ENCODE peak calls at places on chromosomes 16 and 17, in nine cellular contexts. J is cardiac muscle cell, Q is H1, E is ovary, V is DND-41, W is H9, K is esophagus muscularis mucosa, G is HCT116, A is brain microvascular endothelial cell. F is an unnamed sample.

GRCh38 chr16:89324056-89325010 is 106.8 kb downstream of the ZNF778 start:
- DNase-seq in J (peak; percentile 60), A (peak; percentile 85), E (no peak), V (no peak), K (no peak), G (no peak), Q (no peak), W (no peak), F (no peak)

GRCh38 chr17:80724723-80725388 is 180.2 kb downstream of the RPTOR start:
- DNase-seq in K (no peak), G (peak; percentile 2), A (peak; percentile 81), E (no peak), Q (no peak), J (peak; percentile 79), W (no peak), V (peak; percentile 36), F (peak; percentile 67)

GRCh38 chr17:78322858-78323455 is 36.9 kb downstream of the SOCS3 start:
- DNase-seq in E (peak; percentile 59), J (peak; percentile 72), W (no peak), Q (no peak), V (no peak), K (no peak), G (no peak), A (peak; percentile 41), F (no peak)

GRCh38 chr16:83588070-83588469 is 219.7 kb upstream of the HSBP1 start:
- DNase-seq in E (no peak), K (no peak), Q (no peak), G (no peak), W (no peak), J (no peak), V (no peak), A (no peak), F (no peak)

GRCh38 chr16:78589331-78589730 is 489.9 kb downstream of the WWOX start:
- DNase-seq in G (no peak), W (no peak), K (no peak), E (no peak), Q (no peak), J (no peak), A (no peak), V (no peak), F (no peak)

GRCh38 chr17:73165616-73166404 is 1.0 kb downstream of the SSTR2 start:
- DNase-seq in E (no peak), V (no peak), Q (peak; percentile 60), A (no peak), G (no peak), J (no peak), W (peak; percentile 55), K (no peak), F (no peak)

GRCh38 chr16:81606039-81606438 is 161.4 kb downstream of the CMIP start:
- DNase-seq in A (no peak), G (no peak), V (no peak), J (no peak), K (no peak), E (no peak), Q (no peak), W (no peak), F (no peak)

GRCh38 chr17:57808882-57809281 is 41.0 kb downstream of the MRPS23 start:
- DNase-seq in V (no peak), A (no peak), E (no peak), J (no peak), Q (no peak), G (no peak), W (peak; percentile 2), K (peak; percentile 31), F (no peak)

GRCh38 chr17:11668633-11669032 is 70.4 kb downstream of the DNAH9 start:
- DNase-seq in K (peak; percentile 17), W (peak; percentile 76), Q (no peak), A (no peak), J (no peak), V (no peak), G (no peak), E (no peak), F (no peak)

GRCh38 chr16:69501956-69502457 is 63.8 kb upstream of the NFAT5 start:
- DNase-seq in W (no peak), G (no peak), Q (no peak), K (no peak), V (no peak), E (no peak), A (no peak), J (no peak), F (no peak)

GRCh38 chr16:17817260-17817659 is 346.5 kb upstream of the XYLT1 start:
- DNase-seq in J (no peak), G (no peak), E (no peak), V (no peak), K (no peak), Q (no peak), W (no peak), A (no peak), F (no peak)

GRCh38 chr17:4945176-4945943 is 3.0 kb downstream of the PFN1 start:
- DNase-seq in E (peak; percentile 83), A (peak; percentile 90), G (peak; percentile 82), V (peak; percentile 62), J (peak; percentile 90), W (peak; percentile 80), K (peak; percentile 94), Q (peak; percentile 58), F (peak; percentile 95)

GRCh38 chr17:35695613-35696012 is 35.8 kb upstream of the RASL10B start:
- DNase-seq in W (no peak), K (no peak), E (no peak), Q (no peak), J (no peak), G (no peak), V (no peak), A (no peak), F (no peak)

GRCh38 chr17:49520386-49521087 is 25.4 kb downstream of the NGFR start:
- DNase-seq in J (no peak), A (no peak), K (no peak), V (no peak), G (no peak), E (no peak), W (peak; percentile 20), Q (peak; percentile 40), F (no peak)

GRCh38 chr17:35051183-35051578 is 12.3 kb downstream of the RFFL start:
- DNase-seq in J (peak; percentile 12), E (no peak), G (no peak), W (no peak), Q (no peak), V (peak; percentile 64), A (no peak), K (no peak), F (no peak)

GRCh38 chr17:79677646-79678045 is 53.1 kb upstream of the ENPP7 start:
- DNase-seq in V (no peak), K (no peak), E (no peak), A (no peak), W (no peak), G (no peak), J (no peak), Q (no peak), F (no peak)

GRCh38 chr17:74485841-74486240 is 19.4 kb downstream of the CD300A start:
- DNase-seq in Q (no peak), J (no peak), G (no peak), E (no peak), V (no peak), K (no peak), A (no peak), W (peak; percentile 19), F (no peak)

GRCh38 chr16:56354016-56354415 is 71.3 kb downstream of the AMFR start:
- DNase-seq in A (no peak), Q (no peak), G (no peak), V (no peak), J (no peak), W (peak; percentile 10), E (peak; percentile 6), K (no peak), F (no peak)

GRCh38 chr17:76562734-76563148 is 22.9 kb downstream of the PRCD start:
- DNase-seq in W (no peak), A (peak; percentile 42), V (no peak), J (peak; percentile 91), K (no peak), E (peak; percentile 75), Q (no peak), G (no peak), F (peak; percentile 76)

GRCh38 chr16:66977341-66978113 is 10.9 kb upstream of the CES4A start:
- DNase-seq in E (peak; percentile 93), Q (peak; percentile 98), G (peak; percentile 60), K (peak; percentile 97), J (peak; percentile 88), A (peak; percentile 76), W (peak; percentile 92), V (peak; percentile 84), F (peak; percentile 87)

GRCh38 chr16:53805747-53806146 is 101.8 kb downstream of the FTO start:
- DNase-seq in V (no peak), G (no peak), Q (no peak), W (no peak), J (no peak), A (no peak), E (no peak), K (no peak), F (no peak)
- TF ChIP-seq CTCF in V (no peak), G (no peak), Q (no peak), W (no peak), J (no peak), A (no peak), E (no peak), K (no peak), F (no peak)

GRCh38 chr17:29614345-29615047 is 8.2 kb downstream of the CORO6 start:
- DNase-seq in Q (no peak), J (no peak), V (no peak), W (peak; percentile 48), G (no peak), K (no peak), E (no peak), A (no peak), F (no peak)
- H3K27ac ChIP-seq in Q (no peak overlapping the region), J (no peak overlapping the region), V (no peak overlapping the region), W (no peak overlapping the region), G (no peak overlapping the region), K (no peak overlapping the region), E (no peak overlapping the region), A (no peak overlapping the region), F (peak overlapping the region; percentile 50)

DNA sequence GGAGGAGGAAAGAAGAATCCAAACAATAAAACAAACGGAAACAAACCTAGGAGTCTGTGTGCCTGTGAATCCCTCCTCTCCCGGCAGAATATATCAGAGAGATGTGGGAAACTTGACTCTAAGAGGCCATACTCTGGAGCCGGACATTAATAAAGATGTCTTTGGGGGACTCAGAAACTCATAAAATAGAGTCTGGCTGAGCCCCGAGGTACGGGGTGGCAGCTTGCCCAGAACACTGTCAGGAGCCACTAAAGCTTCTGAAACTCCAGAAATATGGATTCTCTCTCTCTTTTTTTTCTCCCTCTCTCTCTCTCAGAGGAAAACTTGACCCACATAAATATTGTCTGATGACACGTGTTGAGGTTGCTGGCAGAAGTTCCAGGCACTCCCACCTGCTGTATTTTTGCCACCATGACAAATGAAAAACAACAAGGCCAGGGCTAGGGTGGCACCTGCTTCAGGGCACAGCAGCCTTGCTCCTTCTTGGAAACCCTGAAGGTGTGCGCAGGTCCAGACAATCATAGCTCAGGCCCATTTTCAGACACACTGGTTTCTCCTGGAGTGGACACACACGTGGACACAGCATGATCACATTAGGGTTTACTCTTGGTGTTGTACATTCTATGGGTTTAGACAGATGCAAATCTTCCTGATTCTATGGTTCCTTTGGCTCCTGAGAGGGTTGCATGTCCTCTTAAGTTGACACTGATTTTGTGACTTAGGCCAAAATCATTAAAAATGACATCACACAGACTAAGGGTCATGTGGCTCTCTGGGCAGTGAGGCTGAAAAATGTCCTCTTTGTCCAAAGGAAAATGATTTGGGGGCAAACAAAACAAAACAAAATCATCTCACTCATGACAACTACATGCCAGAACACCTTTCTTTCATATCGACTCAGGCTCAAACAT is 282.6 kb upstream of the IRX3 start:
- DNase-seq in W (no peak), Q (no peak), K (no peak), A (no peak), V (no peak), J (no peak), G (no peak), E (no peak), F (no peak)
- TF ChIP-seq CTCF in W (no peak), Q (no peak), K (no peak), A (no peak), V (no peak), J (no peak), G (no peak), E (no peak), F (no peak)

GRCh38 chr17:63589646-63590045 is 11.0 kb upstream of the TACO1 start:
- DNase-seq in E (no peak), W (no peak), A (no peak), G (no peak), Q (no peak), V (no peak), J (no peak), K (no peak), F (peak; percentile 16)
- H3K27ac ChIP-seq in E (no peak overlapping the region), W (no peak overlapping the region), A (no peak overlapping the region), G (no peak overlapping the region), Q (no peak overlapping the region), V (no peak overlapping the region), J (no peak overlapping the region), K (no peak overlapping the region), F (no peak overlapping the region)

F was measured in RWPE1.